ENCODE peak calls at places on chromosomes 6 and 20, in four cellular contexts. One of them, this sample, is unnamed.

GRCh38 chr20:37388831-37389230 is 42.9 kb downstream of the SRC start:
- DNase-seq in ecto neural progenitor cell: peak; percentile 43
- DNase-seq in astrocyte: no peak
- DNase-seq in T-helper 2 cell: no peak
- DNase-seq in this sample: no peak

GRCh38 chr6:30554404-30554803 is 1.9 kb downstream of the GNL1 start:
- DNase-seq in ecto neural progenitor cell: no peak
- DNase-seq in astrocyte: no peak
- DNase-seq in T-helper 2 cell: no peak
- DNase-seq in this sample: no peak

GRCh38 chr6:105431226-105431625 is 28.3 kb upstream of the PREP start:
- DNase-seq in T-helper 2 cell: no peak
- DNase-seq in astrocyte: no peak
- DNase-seq in ecto neural progenitor cell: no peak
- DNase-seq in this sample: peak; percentile 68

GRCh38 chr6:165939047-165939446 is 228.6 kb downstream of the TBXT start:
- DNase-seq in ecto neural progenitor cell: no peak
- DNase-seq in T-helper 2 cell: no peak
- DNase-seq in astrocyte: no peak
- DNase-seq in this sample: no peak

GRCh38 chr6:47134476-47135189 is 92.5 kb upstream of the ADGRF1 start:
- DNase-seq in T-helper 2 cell: no peak
- DNase-seq in ecto neural progenitor cell: no peak
- DNase-seq in astrocyte: peak; percentile 99
- DNase-seq in this sample: peak; percentile 86

GRCh38 chr6:149277621-149278020 is 39.9 kb upstream of the TAB2 start:
- DNase-seq in astrocyte: no peak
- DNase-seq in ecto neural progenitor cell: no peak
- DNase-seq in T-helper 2 cell: no peak
- DNase-seq in this sample: no peak

GRCh38 chr6:34362909-34363713 is 29.4 kb downstream of the NUDT3 start:
- DNase-seq in T-helper 2 cell: no peak
- DNase-seq in astrocyte: no peak
- DNase-seq in ecto neural progenitor cell: no peak
- DNase-seq in this sample: no peak

GRCh38 chr20:22088882-22089281 is 383.4 kb downstream of the PAX1 start:
- DNase-seq in astrocyte: no peak
- DNase-seq in ecto neural progenitor cell: no peak
- DNase-seq in T-helper 2 cell: no peak
- DNase-seq in this sample: no peak

GRCh38 chr6:52286798-52287432 is 2.4 kb upstream of the MCM3 start:
- DNase-seq in T-helper 2 cell: no peak
- DNase-seq in astrocyte: peak; percentile 33
- DNase-seq in ecto neural progenitor cell: peak; percentile 68
- DNase-seq in this sample: peak; percentile 77

GRCh38 chr20:2801459-2801728 is 967 bp upstream of the CPXM1 start:
- DNase-seq in ecto neural progenitor cell: no peak
- DNase-seq in astrocyte: no peak
- DNase-seq in T-helper 2 cell: no peak
- DNase-seq in this sample: no peak

GRCh38 chr20:47642118-47642517 is 140.4 kb downstream of the NCOA3 start:
- DNase-seq in astrocyte: no peak
- DNase-seq in ecto neural progenitor cell: no peak
- DNase-seq in T-helper 2 cell: no peak
- DNase-seq in this sample: no peak

GRCh38 chr6:100281471-100281878 is 183.2 kb downstream of the SIM1 start:
- DNase-seq in T-helper 2 cell: no peak
- DNase-seq in ecto neural progenitor cell: peak; percentile 84
- DNase-seq in astrocyte: no peak
- DNase-seq in this sample: no peak

GRCh38 chr6:44733868-44734267 is 346.4 kb downstream of the CDC5L start:
- DNase-seq in astrocyte: no peak
- DNase-seq in T-helper 2 cell: no peak
- DNase-seq in ecto neural progenitor cell: no peak
- DNase-seq in this sample: no peak

GRCh38 chr6:89567635-89568390 is 70.7 kb downstream of the LYRM2 start:
- DNase-seq in ecto neural progenitor cell: no peak
- DNase-seq in T-helper 2 cell: no peak
- DNase-seq in astrocyte: no peak
- DNase-seq in this sample: no peak

GRCh38 chr6:16684195-16684689 is 77.0 kb downstream of the ATXN1 start:
- DNase-seq in ecto neural progenitor cell: no peak
- DNase-seq in T-helper 2 cell: no peak
- DNase-seq in astrocyte: peak; percentile 48
- DNase-seq in this sample: peak; percentile 19

GRCh38 chr6:52221302-52221701 is 23.0 kb downstream of the IL17F start:
- DNase-seq in ecto neural progenitor cell: no peak
- DNase-seq in T-helper 2 cell: no peak
- DNase-seq in astrocyte: peak; percentile 8
- DNase-seq in this sample: no peak

GRCh38 chr6:56299916-56300315 is 52.5 kb upstream of the COL21A1 start:
- DNase-seq in astrocyte: no peak
- DNase-seq in ecto neural progenitor cell: no peak
- DNase-seq in T-helper 2 cell: no peak
- DNase-seq in this sample: no peak

GRCh38 chr6:28758046-28758817 is 165.6 kb downstream of the TRIM27 start:
- DNase-seq in astrocyte: peak; percentile 22
- DNase-seq in T-helper 2 cell: no peak
- DNase-seq in ecto neural progenitor cell: peak; percentile 78
- DNase-seq in this sample: peak; percentile 53

GRCh38 chr6:133132092-133132491 is 109.1 kb upstream of the EYA4 start:
- DNase-seq in T-helper 2 cell: no peak
- DNase-seq in astrocyte: peak; percentile 60
- DNase-seq in ecto neural progenitor cell: no peak
- DNase-seq in this sample: peak; percentile 12